ENCODE peak calls at places on chromosomes 13 and 19, in six cellular contexts. O, D, K, P, Y and B are unnamed samples.

GRCh38 chr19:15332311-15332996 is at the start of gene BRD4:
- DNase-seq in Y (peak; percentile 92), K (peak; percentile 79), D (peak; percentile 86), O (peak; percentile 95), P (peak; percentile 78), B (peak; percentile 80)

GRCh38 chr13:102839462-102839861 is 6.4 kb upstream of the ERCC5 start:
- DNase-seq in K (no peak), Y (no peak), D (no peak), P (no peak), O (no peak), B (no peak)

GRCh38 chr13:33932765-33933406 is 114.9 kb downstream of the RFC3 start:
- DNase-seq in Y (no peak), D (no peak), P (no peak), K (no peak), O (peak; percentile 11), B (no peak)

GRCh38 chr19:37855098-37855497 is 51.3 kb downstream of the WDR87 start:
- DNase-seq in P (no peak), Y (no peak), K (peak; percentile 8), D (peak; percentile 19), O (peak; percentile 95), B (no peak)

GRCh38 chr13:93286047-93286446 is 59.4 kb downstream of the GPC6 start:
- DNase-seq in Y (no peak), O (no peak), D (no peak), P (no peak), K (no peak), B (no peak)

GRCh38 chr19:49689133-49690072 is at the start of gene ADM5:
- DNase-seq in P (peak; percentile 77), D (peak; percentile 64), O (peak; percentile 82), Y (no peak), K (peak; percentile 70), B (peak; percentile 83)

GRCh38 chr13:112079696-112080095 is 12.7 kb downstream of the SOX1 start:
- DNase-seq in D (no peak), P (no peak), O (no peak), Y (no peak), K (no peak), B (no peak)

GRCh38 chr19:33024398-33024797 is 40.3 kb downstream of the RHPN2 start:
- DNase-seq in O (no peak), Y (no peak), D (no peak), P (no peak), K (no peak), B (no peak)

GRCh38 chr13:36133950-36134349 is 2.8 kb upstream of the DCLK1 start:
- DNase-seq in P (no peak), Y (no peak), O (no peak), K (no peak), D (no peak), B (no peak)

GRCh38 chr13:109968876-109969577 is 182.6 kb upstream of the IRS2 start:
- DNase-seq in O (no peak), P (no peak), K (no peak), Y (no peak), D (no peak), B (peak; percentile 88)

GRCh38 chr19:8663920-8664670 is 33.7 kb downstream of the NFILZ start:
- DNase-seq in K (no peak), O (no peak), Y (no peak), D (no peak), P (no peak), B (no peak)

GRCh38 chr13:33876716-33877394 is 58.9 kb downstream of the RFC3 start:
- DNase-seq in O (no peak), K (no peak), D (no peak), Y (no peak), P (no peak), B (no peak)

GRCh38 chr19:10219678-10220077 is 11.5 kb downstream of the S1PR2 start:
- DNase-seq in K (no peak), O (no peak), P (no peak), Y (peak; percentile 50), D (no peak), B (no peak)

GRCh38 chr19:18499055-18499775 is 22.7 kb downstream of the ELL start:
- DNase-seq in P (no peak), K (no peak), Y (no peak), O (no peak), D (no peak), B (no peak)

GRCh38 chr13:61536443-61536842 is 120.8 kb upstream of the PCDH20 start:
- DNase-seq in Y (no peak), D (no peak), P (no peak), K (no peak), O (no peak), B (no peak)
- TF ChIP-seq EP300 in Y (no peak), D (no peak), P (no peak), K (no peak), O (no peak), B (no peak)

DNA sequence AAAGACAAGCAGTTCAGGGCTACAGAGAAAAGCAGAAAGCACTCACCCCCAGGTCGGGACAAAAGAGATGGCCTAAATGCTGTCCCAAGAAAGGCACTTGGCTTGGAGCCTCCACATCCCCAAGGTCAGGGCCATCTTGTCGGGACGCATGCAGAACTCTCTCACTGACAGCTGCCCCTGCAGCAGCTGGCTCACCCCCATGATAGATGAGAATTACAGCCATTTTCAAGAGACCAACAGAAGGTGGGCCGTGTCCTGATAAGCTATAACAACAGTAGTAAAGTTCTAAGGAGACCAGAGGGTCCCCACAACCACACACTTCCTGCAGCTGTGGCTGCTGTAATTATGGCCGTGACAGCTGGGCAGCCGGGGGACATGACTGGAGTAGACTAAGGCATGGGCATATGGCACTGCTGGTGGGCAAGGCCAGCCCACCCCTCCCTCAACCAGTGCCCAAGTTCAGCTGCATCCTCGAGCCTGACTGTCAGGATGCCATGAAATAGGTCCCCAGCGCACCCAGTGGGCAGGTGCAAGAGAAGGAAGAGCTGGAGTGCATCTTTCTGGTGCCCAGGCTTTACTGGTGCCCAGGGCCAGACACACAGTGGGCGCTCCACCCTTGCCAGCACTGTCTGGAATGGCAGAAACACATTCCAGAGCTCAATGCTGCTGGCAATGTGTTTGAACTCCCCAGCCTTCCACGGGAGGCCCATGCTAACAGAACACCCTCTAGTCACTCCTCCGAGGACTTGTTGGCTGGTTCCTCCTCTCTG is 436.7 kb upstream of the ZNF507 start:
- DNase-seq in K (no peak), D (peak; percentile 52), O (no peak), P (no peak), Y (no peak), B (no peak)
- H3K27ac ChIP-seq in K (no peak overlapping the region), D (no peak overlapping the region), O (no peak overlapping the region), P (no peak overlapping the region), Y (no peak overlapping the region), B (no peak overlapping the region)

GRCh38 chr13:30421093-30422055 is 919 bp upstream of the UBE2L5 start:
- DNase-seq in P (peak; percentile 82), Y (peak; percentile 54), D (peak; percentile 87), O (peak; percentile 77), K (peak; percentile 82), B (peak; percentile 93)

GRCh38 chr13:30423891-30424290 is 1.6 kb downstream of the UBE2L5 start:
- DNase-seq in P (no peak), D (no peak), Y (no peak), K (no peak), O (no peak), B (no peak)

GRCh38 chr13:30418886-30419459 is 3.3 kb upstream of the UBE2L5 start:
- DNase-seq in Y (no peak), O (no peak), P (no peak), K (no peak), D (no peak), B (no peak)

GRCh38 chr13:30418075-30418715 is 4.1 kb upstream of the UBE2L5 start:
- DNase-seq in O (no peak), P (no peak), K (no peak), D (no peak), Y (no peak), B (no peak)

GRCh38 chr13:30422056-30422914 is at the start of gene UBE2L5:
- DNase-seq in Y (peak; percentile 65), D (peak; percentile 77), K (peak; percentile 79), O (peak; percentile 86), P (peak; percentile 82), B (peak; percentile 86)
- H3K4me1 ChIP-seq in Y (peaks cover 7% of the 10 kb centered on the region), D (no peaks in the 10 kb centered on the region), K (peaks cover 20% of the 10 kb centered on the region), O (peaks cover 7% of the 10 kb centered on the region), P (peaks cover 16% of the 10 kb centered on the region), B (peaks cover 39% of the 10 kb centered on the region)

DNA sequence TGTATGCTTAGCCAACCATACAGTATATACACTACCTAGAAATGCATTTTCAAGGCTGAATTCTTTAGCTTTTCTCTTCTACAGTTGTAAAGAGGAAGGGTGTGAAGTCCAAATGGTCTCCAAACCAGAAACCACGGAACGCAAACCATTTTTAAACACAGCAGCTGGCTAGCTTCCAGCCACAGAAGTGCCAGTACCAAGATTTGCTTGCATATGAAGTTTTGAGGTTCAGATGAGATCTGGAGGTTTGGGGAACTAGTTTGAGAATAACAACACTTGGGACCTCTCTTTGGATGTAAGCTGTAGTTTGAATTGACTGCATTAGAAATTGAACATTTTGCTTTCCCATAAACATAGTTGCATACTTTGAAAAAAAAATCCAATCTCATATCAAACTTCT is 1243.5 kb downstream of the EFNB2 start:
- DNase-seq in Y (no peak), K (no peak), D (no peak), O (no peak), P (no peak), B (no peak)
- TF ChIP-seq EP300 in Y (no peak), K (no peak), D (no peak), O (no peak), P (no peak), B (no peak)

GRCh38 chr19:55147408-55148251 is 1.4 kb downstream of the TNNT1 start:
- DNase-seq in D (no peak), O (peak; percentile 16), K (no peak), Y (no peak), P (no peak), B (no peak)

GRCh38 chr19:55146648-55147218 is 2.3 kb downstream of the TNNT1 start:
- DNase-seq in Y (peak; percentile 92), O (peak; percentile 70), P (no peak), K (no peak), D (no peak), B (no peak)

GRCh38 chr19:55145241-55145640 is 3.8 kb downstream of the TNNT1 start:
- DNase-seq in K (no peak), O (no peak), D (no peak), Y (no peak), P (no peak), B (no peak)

GRCh38 chr19:55149078-55150003 is at the start of gene TNNT1:
- DNase-seq in P (no peak), K (no peak), O (peak; percentile 36), Y (no peak), D (no peak), B (no peak)

DNA sequence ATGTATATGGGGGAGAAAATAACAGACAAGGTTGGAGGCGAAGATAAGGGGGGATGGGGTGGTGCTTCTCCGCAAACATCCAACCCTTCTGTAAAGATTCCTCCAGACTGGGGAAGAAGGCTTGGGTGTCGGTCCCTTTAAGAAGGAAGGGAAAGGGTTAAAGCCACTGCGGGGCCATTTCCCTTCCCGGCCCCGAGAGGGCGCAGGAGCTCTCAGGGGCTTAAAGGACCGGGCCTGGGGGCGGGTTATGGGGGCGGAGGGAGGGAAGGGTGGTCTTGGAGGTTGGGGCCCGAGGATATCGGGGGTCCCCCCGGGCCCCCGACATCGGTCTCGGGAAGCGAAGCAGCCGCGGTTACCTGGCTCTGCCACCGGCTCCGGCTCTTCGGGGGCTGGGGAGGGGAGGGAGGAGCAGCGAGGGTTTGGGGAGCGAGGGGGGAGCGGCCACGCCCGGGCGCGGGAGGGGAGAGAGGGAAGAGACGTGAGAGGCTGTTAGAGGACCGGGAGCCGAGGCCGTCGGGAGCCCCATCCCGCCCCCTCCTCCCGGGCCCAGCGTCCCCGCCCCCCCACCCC is 2.8 kb downstream of the TNNT1 start:
- DNase-seq in K (no peak), P (no peak), Y (peak; percentile 91), D (no peak), O (peak; percentile 76), B (no peak)
- H3K27ac ChIP-seq in K (no peak overlapping the region), P (no peak overlapping the region), Y (peak overlapping the region; percentile 64), D (no peak overlapping the region), O (no peak overlapping the region), B (no peak overlapping the region)